ENCODE peak calls at places on chromosomes 13 and 19, in ten cellular contexts. R is occipital lobe; L is cardiac muscle cell; F is stimulated activated CD4-positive, alpha-beta T cell treated with anti-CD3 and anti-CD28 coated beads, TNF-alpha, amount 100 ng/mL, for 4 hours; U is glutamatergic neuron; B is stimulated activated CD8-positive, alpha-beta memory T cell treated with anti-CD3 and anti-CD28 coated beads, Interleukin-15, amount 100 ng/mL, for 4 hours; W is psoas muscle; Y is EL; E is naive B cell; G is activated CD4-positive, CD25-positive, alpha-beta regulatory T cell. J is an unnamed sample.

GRCh38 chr13:26010487-26011207 is 41.2 kb downstream of the SHISA2 start:
- DNase-seq in L (no peak), F (no peak), E (no peak), R (no peak), Y (no peak), U (no peak), W (no peak), G (no peak), B (no peak), J (no peak)

GRCh38 chr13:109784590-109785140 is 1.7 kb downstream of the IRS2 start:
- DNase-seq in E (peak; percentile 61), R (peak; percentile 58), F (no peak), L (peak; percentile 89), G (peak; percentile 53), Y (peak; percentile 79), W (peak; percentile 85), B (no peak), U (peak; percentile 92), J (peak; percentile 65)

GRCh38 chr19:19209372-19209771 is 2.4 kb upstream of the NCAN start:
- DNase-seq in G (no peak), W (no peak), L (no peak), B (no peak), F (no peak), E (no peak), Y (no peak), R (no peak), U (no peak), J (no peak)

GRCh38 chr19:30648321-30648720 is 276.1 kb downstream of the ZNF536 start:
- DNase-seq in U (no peak), W (no peak), G (no peak), B (no peak), Y (no peak), E (no peak), R (no peak), L (no peak), F (no peak), J (no peak)

GRCh38 chr19:40232479-40232878 is 6.0 kb upstream of the CCNP start:
- DNase-seq in L (no peak), B (no peak), R (no peak), Y (no peak), G (no peak), F (no peak), E (no peak), W (no peak), U (no peak), J (no peak)

GRCh38 chr13:102555914-102556553 is 40.8 kb upstream of the TPP2 start:
- DNase-seq in E (no peak), U (no peak), F (no peak), B (no peak), L (peak; percentile 9), W (no peak), R (no peak), G (no peak), Y (peak; percentile 41), J (no peak)

GRCh38 chr13:92807343-92807742 is 419.3 kb upstream of the GPC6 start:
- DNase-seq in W (no peak), Y (peak; percentile 21), B (no peak), G (no peak), U (no peak), E (no peak), R (no peak), L (no peak), F (no peak), J (no peak)

GRCh38 chr19:48571378-48572162 is 19.6 kb downstream of the SULT2B1 start:
- DNase-seq in Y (no peak), L (no peak), F (no peak), R (no peak), B (no peak), E (no peak), G (no peak), U (no peak), W (no peak), J (no peak)

GRCh38 chr13:27043013-27043412 is 128.6 kb downstream of the USP12 start:
- DNase-seq in B (no peak), E (no peak), U (no peak), L (no peak), R (peak; percentile 73), W (no peak), F (no peak), Y (peak; percentile 96), G (no peak), J (no peak)

GRCh38 chr13:46629811-46630413 is 76.9 kb downstream of the LRCH1 start:
- DNase-seq in L (no peak), B (no peak), W (no peak), U (no peak), F (no peak), R (no peak), G (no peak), E (no peak), Y (no peak), J (no peak)

GRCh38 chr13:21625366-21625765 is 21.4 kb upstream of the MICU2 start:
- DNase-seq in G (no peak), R (no peak), L (no peak), W (no peak), E (no peak), F (no peak), U (no peak), B (no peak), Y (peak; percentile 30), J (no peak)

GRCh38 chr13:31699650-31700049 is 39.7 kb upstream of the RXFP2 start:
- DNase-seq in Y (peak; percentile 6), G (no peak), B (no peak), U (no peak), E (no peak), W (no peak), L (peak; percentile 23), F (no peak), R (no peak), J (no peak)

GRCh38 chr13:19713186-19713965 is 69.4 kb downstream of the PSPC1 start:
- DNase-seq in L (peak; percentile 9), Y (peak; percentile 79), E (no peak), B (no peak), F (no peak), R (no peak), U (no peak), G (no peak), W (no peak), J (no peak)

GRCh38 chr13:77832339-77833100 is 86.1 kb downstream of the EDNRB start:
- DNase-seq in E (no peak), W (no peak), F (no peak), L (no peak), Y (no peak), B (no peak), G (no peak), R (no peak), U (no peak), J (no peak)

GRCh38 chr19:15107056-15108010 is at the start of gene SYDE1:
- DNase-seq in R (no peak), G (no peak), L (peak; percentile 73), B (no peak), W (peak; percentile 61), E (no peak), F (no peak), Y (peak; percentile 90), U (peak; percentile 27), J (no peak)

GRCh38 chr13:109647046-109647445 is 139.3 kb downstream of the IRS2 start:
- DNase-seq in W (no peak), F (no peak), B (no peak), U (no peak), E (no peak), Y (peak; percentile 34), L (no peak), R (no peak), G (no peak), J (no peak)

GRCh38 chr13:46595918-46596315 is 42.9 kb downstream of the LRCH1 start:
- DNase-seq in U (no peak), E (peak; percentile 31), Y (no peak), R (no peak), W (no peak), L (no peak), G (no peak), B (no peak), F (no peak), J (no peak)

GRCh38 chr19:46984077-46985010 is 35.3 kb upstream of the NPAS1 start:
- DNase-seq in W (peak; percentile 50), U (peak; percentile 49), L (peak; percentile 81), B (no peak), G (no peak), R (no peak), Y (peak; percentile 78), E (no peak), F (no peak), J (no peak)

GRCh38 chr19:50311723-50312635 is 17.2 kb downstream of the KCNC3 start:
- DNase-seq in E (no peak), L (peak; percentile 84), W (no peak), B (no peak), R (peak; percentile 25), G (no peak), U (peak; percentile 60), Y (no peak), F (no peak), J (no peak)

GRCh38 chr19:40603719-40604646 is 2.8 kb downstream of the LTBP4 start:
- DNase-seq in E (peak; percentile 90), B (peak; percentile 96), R (peak; percentile 86), W (peak; percentile 97), L (peak; percentile 98), G (peak; percentile 90), U (peak; percentile 90), Y (peak; percentile 93), F (peak; percentile 97), J (peak; percentile 98)

GRCh38 chr13:37263881-37264280 is 158.4 kb upstream of the CSNK1A1L start:
- DNase-seq in E (no peak), G (no peak), B (no peak), Y (no peak), L (no peak), R (no peak), W (no peak), U (no peak), F (no peak), J (no peak)

GRCh38 chr19:49746206-49746958 is 16.7 kb downstream of the TSKS start:
- DNase-seq in E (peak; percentile 39), U (peak; percentile 25), W (peak; percentile 59), R (no peak), L (no peak), F (peak; percentile 12), G (peak; percentile 10), Y (peak; percentile 37), B (peak; percentile 21), J (peak; percentile 66)

GRCh38 chr19:9793051-9793591 is 24.6 kb upstream of the ZNF846 start:
- DNase-seq in Y (peak; percentile 49), G (peak; percentile 44), W (peak; percentile 69), R (peak; percentile 48), F (peak; percentile 51), B (peak; percentile 58), E (no peak), L (no peak), U (peak; percentile 67), J (no peak)

GRCh38 chr19:43548706-43549105 is 15.7 kb downstream of the ZNF575 start:
- DNase-seq in E (no peak), B (no peak), W (no peak), L (no peak), F (no peak), G (no peak), Y (no peak), R (no peak), U (no peak), J (no peak)

GRCh38 chr13:22915442-22916082 is 265.2 kb upstream of the SGCG start:
- DNase-seq in G (no peak), R (peak; percentile 68), L (peak; percentile 68), U (peak; percentile 83), F (no peak), B (no peak), E (no peak), W (peak; percentile 57), Y (peak; percentile 5), J (no peak)

GRCh38 chr19:14183741-14184395 is 22.1 kb downstream of the ADGRL1 start:
- DNase-seq in L (no peak), W (no peak), R (no peak), G (no peak), Y (no peak), F (no peak), E (no peak), U (peak; percentile 34), B (no peak), J (no peak)

GRCh38 chr19:4015705-4016402 is 8.3 kb downstream of the PIAS4 start:
- DNase-seq in W (no peak), E (no peak), B (no peak), G (no peak), F (no peak), U (no peak), Y (no peak), R (no peak), L (no peak), J (no peak)

GRCh38 chr13:46866150-46866549 is 30.7 kb downstream of the HTR2A start:
- DNase-seq in R (no peak), L (peak; percentile 24), E (no peak), U (peak; percentile 54), B (no peak), Y (peak; percentile 86), G (no peak), W (peak; percentile 15), F (no peak), J (no peak)